ENCODE peak calls at places on chromosomes 13 and 19, in six cellular contexts. One of them, this sample, is unnamed. For H3K4me1, the result is how much of the 10 kb centered on the place peaks cover.

GRCh38 chr19:9009935-9010651 is at the start of gene MUC16:
- DNase-seq in kidney: no peak
- DNase-seq in GM23248: no peak
- DNase-seq in H9: peak
- DNase-seq in neural progenitor cell: no peak
- DNase-seq in endothelial cell of umbilical vein: no peak
- DNase-seq in this sample: no peak

GRCh38 chr13:94667190-94667589 is 45.2 kb downstream of the SOX21 start:
- DNase-seq in GM23248: no peak
- DNase-seq in kidney: no peak
- DNase-seq in neural progenitor cell: no peak
- DNase-seq in H9: no peak
- DNase-seq in endothelial cell of umbilical vein: no peak
- DNase-seq in this sample: no peak

GRCh38 chr19:38875656-38876345 is 2.3 kb downstream of the RINL start:
- DNase-seq in GM23248: no peak
- DNase-seq in endothelial cell of umbilical vein: no peak
- DNase-seq in H9: no peak
- DNase-seq in kidney: no peak
- DNase-seq in neural progenitor cell: no peak
- DNase-seq in this sample: no peak

GRCh38 chr19:32691952-32692726 is 518 bp downstream of the NUDT19 start:
- DNase-seq in kidney: peak
- DNase-seq in H9: peak
- DNase-seq in endothelial cell of umbilical vein: peak
- DNase-seq in neural progenitor cell: peak
- DNase-seq in GM23248: peak
- DNase-seq in this sample: peak

GRCh38 chr19:16828990-16829821 is at the start of gene SIN3B:
- DNase-seq in H9: peak
- DNase-seq in neural progenitor cell: peak
- DNase-seq in endothelial cell of umbilical vein: peak
- DNase-seq in GM23248: peak
- DNase-seq in kidney: peak
- DNase-seq in this sample: peak

GRCh38 chr13:21800847-21801616 is 130.2 kb downstream of the FGF9 start:
- DNase-seq in H9: no peak
- DNase-seq in kidney: no peak
- DNase-seq in neural progenitor cell: no peak
- DNase-seq in GM23248: peak
- DNase-seq in endothelial cell of umbilical vein: no peak
- DNase-seq in this sample: no peak

GRCh38 chr19:1081301-1082164 is 13.6 kb downstream of the POLR2E start:
- DNase-seq in H9: no peak
- DNase-seq in kidney: peak
- DNase-seq in GM23248: no peak
- DNase-seq in neural progenitor cell: peak
- DNase-seq in endothelial cell of umbilical vein: no peak
- DNase-seq in this sample: no peak

GRCh38 chr13:101523732-101524131 is 71.3 kb downstream of the ITGBL1 start:
- DNase-seq in H9: no peak
- DNase-seq in endothelial cell of umbilical vein: peak
- DNase-seq in GM23248: peak
- DNase-seq in kidney: no peak
- DNase-seq in neural progenitor cell: no peak
- DNase-seq in this sample: peak

GRCh38 chr19:913080-913748 is at the start of gene R3HDM4:
- DNase-seq in GM23248: peak
- DNase-seq in kidney: peak
- DNase-seq in H9: peak
- DNase-seq in endothelial cell of umbilical vein: peak
- DNase-seq in neural progenitor cell: peak
- DNase-seq in this sample: peak

GRCh38 chr19:14048439-14049153 is 13.3 kb downstream of the PALM3 start:
- DNase-seq in H9: peak
- DNase-seq in neural progenitor cell: peak
- DNase-seq in endothelial cell of umbilical vein: peak
- DNase-seq in GM23248: peak
- DNase-seq in kidney: no peak
- DNase-seq in this sample: peak

GRCh38 chr19:51172223-51172622 is 30.1 kb downstream of the SIGLEC7 start:
- DNase-seq in H9: no peak
- DNase-seq in neural progenitor cell: no peak
- DNase-seq in endothelial cell of umbilical vein: no peak
- DNase-seq in GM23248: no peak
- DNase-seq in kidney: no peak
- DNase-seq in this sample: no peak

GRCh38 chr13:48125794-48126228 is 30.9 kb upstream of the MED4 start:
- DNase-seq in endothelial cell of umbilical vein: peak
- DNase-seq in kidney: no peak
- DNase-seq in neural progenitor cell: no peak
- DNase-seq in H9: no peak
- DNase-seq in GM23248: peak
- DNase-seq in this sample: peak

GRCh38 chr13:43878897-43879322 is 630 bp downstream of the CCDC122 start:
- DNase-seq in endothelial cell of umbilical vein: peak
- DNase-seq in GM23248: peak
- DNase-seq in kidney: peak
- DNase-seq in H9: peak
- DNase-seq in neural progenitor cell: peak
- DNase-seq in this sample: peak

GRCh38 chr13:100440756-100441421 is 147.7 kb downstream of the GGACT start:
- DNase-seq in GM23248: peak
- DNase-seq in neural progenitor cell: no peak
- DNase-seq in H9: no peak
- DNase-seq in kidney: no peak
- DNase-seq in endothelial cell of umbilical vein: peak
- DNase-seq in this sample: peak

GRCh38 chr13:77740097-77740496 is 42.6 kb downstream of the SLAIN1 start:
- DNase-seq in neural progenitor cell: no peak
- DNase-seq in GM23248: no peak
- DNase-seq in kidney: no peak
- DNase-seq in endothelial cell of umbilical vein: no peak
- DNase-seq in H9: no peak
- DNase-seq in this sample: no peak

GRCh38 chr13:44974056-44974798 is 15.0 kb downstream of the NUFIP1 start:
- DNase-seq in GM23248: peak
- DNase-seq in endothelial cell of umbilical vein: peak
- DNase-seq in neural progenitor cell: no peak
- DNase-seq in H9: no peak
- DNase-seq in kidney: no peak
- DNase-seq in this sample: no peak

GRCh38 chr19:3821156-3821555 is 35.0 kb upstream of the MATK start:
- DNase-seq in endothelial cell of umbilical vein: no peak
- DNase-seq in H9: no peak
- DNase-seq in neural progenitor cell: no peak
- DNase-seq in GM23248: no peak
- DNase-seq in kidney: no peak
- DNase-seq in this sample: no peak

GRCh38 chr13:36130542-36131214 is 504 bp downstream of the DCLK1 start:
- DNase-seq in neural progenitor cell: peak
- DNase-seq in kidney: peak
- DNase-seq in endothelial cell of umbilical vein: no peak
- DNase-seq in H9: peak
- DNase-seq in GM23248: peak
- DNase-seq in this sample: peak

GRCh38 chr13:108033800-108034707 is 181.3 kb downstream of the LIG4 start:
- DNase-seq in neural progenitor cell: no peak
- DNase-seq in endothelial cell of umbilical vein: no peak
- DNase-seq in H9: no peak
- DNase-seq in GM23248: no peak
- DNase-seq in kidney: no peak
- DNase-seq in this sample: no peak

GRCh38 chr19:39363909-39364457 is 21.8 kb downstream of the SAMD4B start:
- DNase-seq in H9: no peak
- DNase-seq in neural progenitor cell: no peak
- DNase-seq in endothelial cell of umbilical vein: no peak
- DNase-seq in kidney: peak
- DNase-seq in GM23248: peak
- DNase-seq in this sample: peak

GRCh38 chr19:1169921-1170885 is 3.9 kb downstream of the SBNO2 start:
- DNase-seq in kidney: peak
- DNase-seq in neural progenitor cell: no peak
- DNase-seq in endothelial cell of umbilical vein: no peak
- DNase-seq in H9: no peak
- DNase-seq in GM23248: peak
- DNase-seq in this sample: peak

GRCh38 chr19:51729781-51730180 is 6.0 kb upstream of the HAS1 start:
- DNase-seq in neural progenitor cell: no peak
- DNase-seq in H9: no peak
- DNase-seq in GM23248: peak
- DNase-seq in kidney: no peak
- DNase-seq in endothelial cell of umbilical vein: no peak
- DNase-seq in this sample: no peak

GRCh38 chr13:97976551-97977375 is 23.3 kb downstream of the IPO5 start:
- DNase-seq in neural progenitor cell: no peak
- DNase-seq in endothelial cell of umbilical vein: no peak
- DNase-seq in kidney: peak
- DNase-seq in GM23248: peak
- DNase-seq in H9: peak
- DNase-seq in this sample: peak

GRCh38 chr13:21137696-21138095 is 38.7 kb downstream of the SKA3 start:
- DNase-seq in neural progenitor cell: no peak
- DNase-seq in endothelial cell of umbilical vein: no peak
- DNase-seq in GM23248: peak
- DNase-seq in kidney: no peak
- DNase-seq in H9: no peak
- DNase-seq in this sample: peak

GRCh38 chr19:18478545-18479311 is 40.8 kb upstream of the ISYNA1 start:
- DNase-seq in endothelial cell of umbilical vein: no peak
- DNase-seq in neural progenitor cell: no peak
- DNase-seq in H9: no peak
- DNase-seq in kidney: peak
- DNase-seq in GM23248: peak
- DNase-seq in this sample: peak

GRCh38 chr13:23674795-23675640 is 104.8 kb downstream of the TNFRSF19 start:
- DNase-seq in kidney: no peak
- DNase-seq in endothelial cell of umbilical vein: no peak
- DNase-seq in GM23248: peak
- DNase-seq in H9: no peak
- DNase-seq in neural progenitor cell: no peak
- DNase-seq in this sample: peak

GRCh38 chr13:94711561-94712286 is 621 bp downstream of the SOX21 start:
- DNase-seq in kidney: peak
- DNase-seq in H9: peak
- DNase-seq in neural progenitor cell: peak
- DNase-seq in GM23248: peak
- DNase-seq in endothelial cell of umbilical vein: peak
- DNase-seq in this sample: peak

GRCh38 chr13:102729560-102730275 is 34.9 kb upstream of the METTL21C start:
- DNase-seq in endothelial cell of umbilical vein: peak
- DNase-seq in kidney: no peak
- DNase-seq in neural progenitor cell: no peak
- DNase-seq in H9: no peak
- DNase-seq in GM23248: peak
- DNase-seq in this sample: peak
- H3K4me1 ChIP-seq in endothelial cell of umbilical vein: under half
- H3K4me1 ChIP-seq in kidney: under half
- H3K4me1 ChIP-seq in neural progenitor cell: under half
- H3K4me1 ChIP-seq in H9: under half
- H3K4me1 ChIP-seq in GM23248: under half
- H3K4me1 ChIP-seq in this sample: under half

DNA sequence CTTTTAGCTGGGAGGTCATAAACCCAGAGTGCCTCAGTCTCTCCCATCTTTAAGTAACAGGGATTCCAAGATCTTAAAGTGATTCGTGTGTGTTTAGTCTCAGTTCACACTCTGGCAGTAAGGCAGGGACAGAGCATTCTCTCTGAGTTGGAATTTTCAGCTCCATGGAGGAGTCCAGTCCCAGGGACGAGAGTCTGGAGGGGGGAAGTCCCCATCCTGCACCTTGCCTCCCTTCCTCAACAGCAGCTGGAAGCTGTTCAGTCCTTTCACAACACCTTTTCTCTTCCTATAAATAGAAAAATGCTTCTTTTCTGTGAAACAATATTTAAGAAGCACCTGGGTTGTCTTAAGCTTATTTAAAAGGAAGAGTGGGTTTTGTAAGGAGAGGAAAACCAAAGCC is 82.0 kb downstream of the KLF5 start:
- DNase-seq in kidney: no peak
- DNase-seq in GM23248: no peak
- DNase-seq in H9: no peak
- DNase-seq in neural progenitor cell: no peak
- DNase-seq in endothelial cell of umbilical vein: no peak
- DNase-seq in this sample: peak
- H3K9ac ChIP-seq in kidney: no peak
- H3K9ac ChIP-seq in GM23248: no peak
- H3K9ac ChIP-seq in H9: no peak
- H3K9ac ChIP-seq in neural progenitor cell: no peak
- H3K9ac ChIP-seq in endothelial cell of umbilical vein: no peak
- H3K9ac ChIP-seq in this sample: no peak

GRCh38 chr19:29664753-29665214 is 477 bp upstream of the PLEKHF1 start:
- DNase-seq in endothelial cell of umbilical vein: no peak
- DNase-seq in GM23248: no peak
- DNase-seq in H9: no peak
- DNase-seq in neural progenitor cell: no peak
- DNase-seq in kidney: no peak
- DNase-seq in this sample: no peak

GRCh38 chr19:29665826-29666633 is 769 bp downstream of the PLEKHF1 start:
- DNase-seq in neural progenitor cell: peak
- DNase-seq in endothelial cell of umbilical vein: no peak
- DNase-seq in GM23248: peak
- DNase-seq in H9: peak
- DNase-seq in kidney: peak
- DNase-seq in this sample: peak

GRCh38 chr19:29666634-29667389 is 1.6 kb downstream of the PLEKHF1 start:
- DNase-seq in endothelial cell of umbilical vein: peak
- DNase-seq in H9: peak
- DNase-seq in neural progenitor cell: peak
- DNase-seq in GM23248: peak
- DNase-seq in kidney: peak
- DNase-seq in this sample: peak

GRCh38 chr19:29663861-29664752 is 1.2 kb upstream of the PLEKHF1 start:
- DNase-seq in H9: no peak
- DNase-seq in endothelial cell of umbilical vein: no peak
- DNase-seq in neural progenitor cell: no peak
- DNase-seq in kidney: peak
- DNase-seq in GM23248: peak
- DNase-seq in this sample: peak

GRCh38 chr19:29665215-29665825 is at the start of gene PLEKHF1:
- DNase-seq in endothelial cell of umbilical vein: peak
- DNase-seq in GM23248: peak
- DNase-seq in kidney: peak
- DNase-seq in neural progenitor cell: peak
- DNase-seq in H9: peak
- DNase-seq in this sample: peak
- H3K4me1 ChIP-seq in endothelial cell of umbilical vein: under half
- H3K4me1 ChIP-seq in GM23248: under half
- H3K4me1 ChIP-seq in kidney: under half
- H3K4me1 ChIP-seq in neural progenitor cell: under half
- H3K4me1 ChIP-seq in H9: under half
- H3K4me1 ChIP-seq in this sample: half or more

DNA sequence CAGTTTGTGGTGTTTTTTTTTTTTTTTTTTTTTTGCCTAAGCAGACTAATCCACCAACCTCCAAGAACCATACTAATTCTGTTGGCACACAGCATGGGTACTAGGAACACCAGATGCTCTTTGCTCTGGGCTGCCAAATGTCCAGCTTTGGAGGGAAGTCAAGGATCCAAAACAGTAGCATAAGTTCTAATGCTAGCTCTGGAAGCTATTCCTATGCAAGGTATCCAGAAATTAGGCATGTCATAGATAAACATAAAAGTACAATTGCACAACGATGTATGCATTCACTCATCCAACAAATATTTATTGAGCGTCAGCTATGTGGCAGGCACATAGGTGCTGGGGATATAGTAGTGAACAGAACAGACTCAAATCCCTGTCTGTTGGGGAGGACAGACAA is 64.4 kb upstream of the WDFY2 start:
- DNase-seq in H9: no peak
- DNase-seq in kidney: no peak
- DNase-seq in GM23248: peak
- DNase-seq in neural progenitor cell: no peak
- DNase-seq in endothelial cell of umbilical vein: no peak
- DNase-seq in this sample: peak
- H3K9ac ChIP-seq in H9: no peak
- H3K9ac ChIP-seq in kidney: no peak
- H3K9ac ChIP-seq in GM23248: peak
- H3K9ac ChIP-seq in neural progenitor cell: no peak
- H3K9ac ChIP-seq in endothelial cell of umbilical vein: no peak
- H3K9ac ChIP-seq in this sample: no peak

This sample was measured in adipocyte.